ENCODE peak calls at places on chromosomes 7 and 10, in eight cellular contexts. C, A, J, K, S, X, Z and Y are unnamed samples.

GRCh38 chr7:105713488-105714465 is 132.5 kb upstream of the EFCAB10 start:
- DNase-seq in X (no peak), A (no peak), J (peak; percentile 48), S (peak; percentile 44), Z (no peak), C (no peak), K (no peak), Y (no peak)

GRCh38 chr10:64635906-64636305 is 1114.7 kb downstream of the REEP3 start:
- DNase-seq in J (no peak), S (no peak), A (no peak), X (no peak), C (no peak), K (no peak), Z (no peak), Y (no peak)

GRCh38 chr7:25215694-25216335 is 12.5 kb downstream of the NPVF start:
- DNase-seq in S (no peak), J (no peak), A (no peak), Z (no peak), X (no peak), C (no peak), K (no peak), Y (no peak)

GRCh38 chr10:77165445-77166316 is 471.9 kb downstream of the KCNMA1 start:
- DNase-seq in S (peak; percentile 75), X (no peak), A (no peak), K (peak; percentile 28), J (peak; percentile 57), C (peak; percentile 77), Z (peak; percentile 75), Y (no peak)

GRCh38 chr10:78362406-78363022 is 328.9 kb downstream of the RPS24 start:
- DNase-seq in A (no peak), X (no peak), Z (no peak), C (no peak), J (no peak), S (no peak), K (peak; percentile 28), Y (no peak)

GRCh38 chr7:140039071-140039470 is 23.7 kb downstream of the PARP12 start:
- DNase-seq in J (no peak), Z (no peak), A (no peak), X (no peak), K (no peak), C (no peak), S (no peak), Y (no peak)

GRCh38 chr7:137820677-137821420 is 25.9 kb downstream of the DGKI start:
- DNase-seq in Z (peak; percentile 20), C (peak; percentile 76), X (peak; percentile 70), A (peak; percentile 76), J (no peak), K (peak; percentile 23), S (no peak), Y (no peak)

GRCh38 chr10:88147000-88147798 is 283.8 kb downstream of the PTEN start:
- DNase-seq in S (no peak), K (peak; percentile 52), A (no peak), J (no peak), C (no peak), X (no peak), Z (peak; percentile 27), Y (no peak)

GRCh38 chr7:90594791-90595317 is 1.3 kb upstream of the CDK14 start:
- DNase-seq in Z (no peak), X (no peak), S (peak; percentile 97), A (peak; percentile 65), C (peak; percentile 90), J (peak; percentile 85), K (peak; percentile 27), Y (no peak)

GRCh38 chr10:15719062-15719898 is 442 bp downstream of the ITGA8 start:
- DNase-seq in Z (peak; percentile 19), C (peak; percentile 37), X (no peak), S (no peak), J (no peak), K (no peak), A (no peak), Y (peak; percentile 69)

GRCh38 chr10:32446701-32447406 is 914 bp downstream of the CCDC7 start:
- DNase-seq in K (no peak), J (no peak), Z (peak; percentile 28), S (peak; percentile 18), C (peak; percentile 45), X (no peak), A (no peak), Y (no peak)

DNA sequence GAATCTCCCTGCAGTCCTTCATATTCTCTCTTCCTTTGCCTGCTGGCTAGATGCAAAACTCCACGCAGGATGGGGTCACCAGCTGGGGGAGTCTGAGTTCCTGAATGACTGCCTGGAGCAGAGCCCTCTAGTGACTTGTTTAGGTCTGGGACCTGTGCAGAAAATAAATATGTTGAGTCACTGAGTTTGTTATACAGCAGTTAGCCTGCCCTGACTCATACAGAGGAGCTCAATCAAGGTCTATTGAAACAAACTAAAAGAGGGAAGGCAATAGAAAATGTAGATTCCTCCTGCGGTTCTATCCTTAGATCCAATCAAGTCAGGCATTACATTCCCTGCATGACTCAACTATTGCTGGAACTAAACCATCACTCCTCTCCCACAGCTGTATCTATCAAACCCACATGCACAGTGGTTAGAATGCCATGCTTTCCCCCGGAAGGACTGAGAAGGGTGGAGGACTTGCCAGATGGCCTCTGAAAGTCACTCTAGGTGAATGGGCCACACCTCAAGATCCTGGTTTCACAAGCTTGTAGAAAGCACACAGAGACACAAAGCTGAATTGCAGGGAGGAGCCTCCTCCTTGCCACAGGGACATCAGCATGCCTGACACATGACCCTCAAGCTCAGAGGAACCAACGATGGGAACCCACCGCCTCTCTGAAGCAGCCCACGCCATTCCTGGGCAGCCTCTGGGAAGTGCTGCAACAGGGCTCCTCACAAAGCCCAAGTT is 73.9 kb downstream of the SH3PXD2A start:
- DNase-seq in S (peak; percentile 98), A (peak; percentile 15), C (peak; percentile 96), K (no peak), Z (peak; percentile 82), J (peak; percentile 91), X (no peak), Y (no peak)
- TF ChIP-seq CTCF in S (peak; percentile 62), A (no peak), C (peak; percentile 57), K (no peak), Z (peak; percentile 31), J (no peak), X (no peak), Y (peak; percentile 35)

DNA sequence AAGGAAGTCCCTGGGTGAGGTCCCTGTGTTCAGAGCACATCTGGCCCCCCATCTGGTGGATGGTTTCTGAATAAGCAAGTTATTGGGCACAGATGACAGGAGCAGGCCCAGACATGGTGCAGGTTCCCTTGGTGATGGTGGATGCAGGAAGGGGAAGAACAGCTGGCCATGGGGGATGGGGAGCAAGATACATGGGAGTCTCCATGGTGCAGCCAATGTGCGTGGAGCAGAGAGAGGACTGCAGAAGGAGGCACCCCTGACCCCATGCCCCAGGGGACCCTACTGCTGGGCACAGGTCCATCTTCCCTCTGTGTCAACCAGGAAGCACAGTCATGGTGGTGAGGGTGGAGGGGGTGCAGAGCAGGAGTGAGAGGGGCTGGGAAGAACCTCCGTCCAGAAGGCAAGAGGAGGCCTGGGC is 43.8 kb upstream of the RABGEF1 start:
- DNase-seq in Z (no peak), C (no peak), A (no peak), K (no peak), J (peak; percentile 41), S (peak; percentile 49), X (no peak), Y (no peak)
- TF ChIP-seq CTCF in Z (no peak), C (no peak), A (no peak), K (no peak), J (no peak), S (no peak), X (no peak), Y (no peak)

DNA sequence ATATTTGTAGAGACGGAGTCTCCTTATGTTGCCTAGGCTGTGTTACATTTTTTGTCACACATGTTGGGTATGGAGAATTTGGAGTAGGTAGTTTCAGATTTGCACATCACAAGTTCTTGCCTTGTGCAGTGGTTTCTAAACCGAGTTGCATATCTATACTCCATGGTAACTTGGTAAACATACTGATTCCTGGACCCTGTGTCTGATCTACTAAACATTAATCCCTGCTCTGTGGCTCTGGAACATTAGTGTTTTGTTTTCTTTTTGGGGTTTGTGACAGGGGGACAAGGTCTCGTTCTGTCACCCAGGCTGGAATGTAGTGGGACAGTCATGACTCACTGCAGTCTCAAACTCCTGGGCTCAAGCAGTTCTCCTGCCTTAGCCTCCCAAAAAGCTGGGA is 24.7 kb downstream of the AUTS2 start:
- DNase-seq in S (no peak), X (no peak), K (no peak), C (no peak), Z (no peak), A (no peak), J (no peak), Y (no peak)
- TF ChIP-seq CTCF in S (no peak), X (no peak), K (no peak), C (no peak), Z (no peak), A (no peak), J (no peak), Y (no peak)

GRCh38 chr7:79736418-79736817 is 283.0 kb upstream of the MAGI2 start:
- DNase-seq in Z (no peak), J (no peak), C (no peak), S (no peak), A (no peak), K (no peak), X (no peak), Y (no peak)

GRCh38 chr7:79740076-79740475 is 286.6 kb upstream of the MAGI2 start:
- DNase-seq in Z (no peak), C (no peak), S (no peak), X (no peak), A (peak; percentile 39), K (no peak), J (no peak), Y (no peak)

DNA sequence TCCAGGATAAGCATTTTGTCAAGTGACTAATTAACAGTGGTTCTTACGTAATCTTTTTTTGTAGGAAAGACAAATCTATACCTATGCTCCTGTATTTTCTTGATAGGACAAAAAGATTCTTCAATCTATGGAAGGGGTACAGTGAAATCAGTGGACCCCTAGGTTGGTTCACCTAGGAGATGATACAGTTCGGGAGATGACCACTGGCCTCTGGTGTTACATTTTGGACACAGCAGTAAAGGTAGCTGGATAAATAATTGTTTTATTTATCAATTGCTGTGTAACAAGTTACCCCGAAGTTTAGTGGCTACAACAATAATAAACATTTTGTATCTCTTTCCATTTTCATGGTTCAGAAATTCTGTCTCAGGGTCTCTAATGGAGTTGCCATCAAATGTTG is 288.2 kb upstream of the MAGI2 start:
- DNase-seq in C (no peak), K (no peak), J (no peak), X (no peak), Z (no peak), S (no peak), A (no peak), Y (no peak)
- TF ChIP-seq CTCF in C (peak; percentile 37), K (no peak), J (peak; percentile 22), X (no peak), Z (no peak), S (peak; percentile 33), A (peak; percentile 37), Y (no peak)

DNA sequence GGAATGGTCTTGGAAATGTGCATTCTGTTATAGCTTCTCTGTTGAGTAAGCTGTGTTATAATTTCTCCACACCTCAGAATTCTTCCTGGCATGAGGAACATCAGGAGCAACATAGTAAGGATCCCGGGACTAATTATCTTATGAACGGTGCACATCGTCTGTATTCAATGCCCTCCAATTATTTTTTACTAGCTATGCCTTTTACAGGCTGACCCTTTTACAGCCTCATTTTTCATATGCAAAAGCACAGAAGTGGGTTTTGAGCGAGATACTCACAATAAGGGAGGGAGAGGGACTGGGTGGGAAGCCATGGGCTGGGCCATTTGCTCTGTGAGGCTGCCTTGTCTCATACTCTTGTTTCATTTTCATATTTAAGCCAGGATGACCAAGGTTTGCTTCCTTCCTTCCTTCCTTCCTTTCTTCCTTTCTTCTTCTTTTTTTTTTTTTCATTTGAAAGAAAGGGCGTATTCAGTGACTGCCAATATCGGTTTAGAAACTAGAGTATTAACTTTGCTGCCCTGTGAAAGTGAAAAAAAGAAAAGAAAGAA is 259.3 kb downstream of the TRIL start:
- DNase-seq in X (no peak), C (no peak), J (no peak), S (no peak), A (no peak), K (no peak), Z (no peak), Y (no peak)
- TF ChIP-seq CTCF in X (no peak), C (no peak), J (no peak), S (no peak), A (no peak), K (no peak), Z (no peak), Y (no peak)